ENCODE peak calls at places on chromosome 3, in eight cellular contexts. One of them, this sample, is unnamed.

GRCh38 chr3:46186856-46187700 is 21.0 kb downstream of the CCR1 start:
- DNase-seq in HFFc6: no peak
- DNase-seq in GM20000: peak
- DNase-seq in B cell: peak
- DNase-seq in AG09319: no peak
- DNase-seq in epithelial cell of esophagus: peak
- DNase-seq in CD4-positive, alpha-beta T cell: no peak
- DNase-seq in A549: no peak
- DNase-seq in this sample: peak

GRCh38 chr3:124860599-124860998 is 26.6 kb downstream of the ITGB5 start:
- DNase-seq in HFFc6: peak
- DNase-seq in GM20000: no peak
- DNase-seq in B cell: no peak
- DNase-seq in AG09319: peak
- DNase-seq in epithelial cell of esophagus: peak
- DNase-seq in CD4-positive, alpha-beta T cell: no peak
- DNase-seq in A549: peak
- DNase-seq in this sample: no peak

GRCh38 chr3:152772622-152773021 is 62.3 kb upstream of the P2RY1 start:
- DNase-seq in HFFc6: no peak
- DNase-seq in GM20000: no peak
- DNase-seq in B cell: no peak
- DNase-seq in AG09319: no peak
- DNase-seq in epithelial cell of esophagus: no peak
- DNase-seq in CD4-positive, alpha-beta T cell: no peak
- DNase-seq in A549: no peak
- DNase-seq in this sample: no peak

GRCh38 chr3:142819214-142819613 is 69.7 kb downstream of the PCOLCE2 start:
- DNase-seq in HFFc6: no peak
- DNase-seq in GM20000: no peak
- DNase-seq in B cell: no peak
- DNase-seq in AG09319: no peak
- DNase-seq in epithelial cell of esophagus: no peak
- DNase-seq in CD4-positive, alpha-beta T cell: no peak
- DNase-seq in A549: no peak
- DNase-seq in this sample: no peak

GRCh38 chr3:42802876-42803799 is 1.2 kb downstream of the HIGD1A start:
- DNase-seq in HFFc6: no peak
- DNase-seq in GM20000: peak
- DNase-seq in B cell: no peak
- DNase-seq in AG09319: no peak
- DNase-seq in epithelial cell of esophagus: peak
- DNase-seq in CD4-positive, alpha-beta T cell: no peak
- DNase-seq in A549: no peak
- DNase-seq in this sample: no peak

GRCh38 chr3:21509706-21510105 is 241.3 kb downstream of the ZNF385D start:
- DNase-seq in HFFc6: no peak
- DNase-seq in GM20000: no peak
- DNase-seq in B cell: no peak
- DNase-seq in AG09319: no peak
- DNase-seq in epithelial cell of esophagus: peak
- DNase-seq in CD4-positive, alpha-beta T cell: no peak
- DNase-seq in A549: no peak
- DNase-seq in this sample: no peak

GRCh38 chr3:110938629-110939028 is 133.0 kb upstream of the NECTIN3 start:
- DNase-seq in HFFc6: no peak
- DNase-seq in GM20000: no peak
- DNase-seq in B cell: no peak
- DNase-seq in AG09319: no peak
- DNase-seq in epithelial cell of esophagus: no peak
- DNase-seq in CD4-positive, alpha-beta T cell: no peak
- DNase-seq in A549: no peak
- DNase-seq in this sample: no peak

GRCh38 chr3:191356586-191357439 is 26.5 kb upstream of the UTS2B start:
- DNase-seq in HFFc6: peak
- DNase-seq in GM20000: no peak
- DNase-seq in B cell: no peak
- DNase-seq in AG09319: no peak
- DNase-seq in epithelial cell of esophagus: peak
- DNase-seq in CD4-positive, alpha-beta T cell: no peak
- DNase-seq in A549: peak
- DNase-seq in this sample: no peak

DNA sequence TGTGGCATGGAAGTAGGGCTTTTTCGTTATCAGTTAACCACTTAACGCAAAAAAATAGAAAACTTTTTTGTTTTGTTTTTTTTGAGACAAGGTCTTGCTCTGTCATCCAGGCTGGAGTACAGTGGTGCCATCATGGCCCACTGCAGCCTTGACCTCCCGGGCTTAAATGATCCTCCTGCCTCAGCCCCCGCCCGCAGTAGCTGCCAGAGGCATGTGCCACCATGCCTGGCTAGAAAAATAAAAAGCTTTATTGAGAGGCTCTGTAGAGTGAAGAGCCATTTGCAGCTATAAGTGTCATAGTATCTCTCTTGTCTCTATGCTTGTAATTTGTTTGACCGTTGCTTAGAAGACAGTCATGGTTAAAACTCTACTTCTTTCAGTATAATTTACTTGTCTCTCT is 13.5 kb downstream of the PPP4R2 start:
- DNase-seq in HFFc6: no peak
- DNase-seq in GM20000: no peak
- DNase-seq in B cell: no peak
- DNase-seq in AG09319: no peak
- DNase-seq in epithelial cell of esophagus: no peak
- DNase-seq in CD4-positive, alpha-beta T cell: no peak
- DNase-seq in A549: no peak
- DNase-seq in this sample: no peak
- TF ChIP-seq CTCF in HFFc6: no peak
- TF ChIP-seq CTCF in GM20000: no peak
- TF ChIP-seq CTCF in B cell: no peak
- TF ChIP-seq CTCF in AG09319: no peak
- TF ChIP-seq CTCF in epithelial cell of esophagus: no peak
- TF ChIP-seq CTCF in CD4-positive, alpha-beta T cell: no peak
- TF ChIP-seq CTCF in A549: no peak
- TF ChIP-seq CTCF in this sample: no peak

DNA sequence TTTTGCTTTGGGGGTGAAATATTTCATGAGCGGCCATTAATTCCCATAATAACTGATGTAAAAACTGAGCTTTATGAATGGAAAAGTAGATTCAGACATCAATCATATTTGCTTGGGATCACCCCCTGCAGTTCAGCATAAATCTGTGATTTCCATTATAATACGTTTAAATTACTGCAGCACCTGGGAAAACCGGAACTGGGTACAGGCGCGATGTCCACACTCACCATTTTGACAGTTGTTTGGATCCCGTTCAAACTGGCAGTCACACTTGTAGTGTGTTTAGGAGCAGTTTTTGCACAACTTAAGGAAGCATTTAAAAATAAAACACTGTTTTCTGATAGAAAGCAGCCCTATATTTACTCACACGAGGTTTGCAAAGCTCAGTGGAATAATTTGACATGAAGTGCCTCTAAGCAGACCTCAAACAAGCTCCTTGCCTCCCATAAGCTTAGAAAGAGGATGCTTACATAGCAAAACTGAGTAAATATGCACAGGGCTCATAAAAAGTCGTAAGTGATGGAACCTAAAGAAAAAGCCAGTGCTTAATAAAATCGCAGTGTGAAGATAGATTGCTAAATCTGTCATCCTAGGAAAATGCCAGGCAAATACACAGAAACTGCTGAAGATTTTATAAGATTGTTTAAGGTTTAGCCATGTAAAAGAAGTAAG is 377.6 kb downstream of the PTPRG start:
- DNase-seq in HFFc6: no peak
- DNase-seq in GM20000: no peak
- DNase-seq in B cell: no peak
- DNase-seq in AG09319: no peak
- DNase-seq in epithelial cell of esophagus: no peak
- DNase-seq in CD4-positive, alpha-beta T cell: no peak
- DNase-seq in A549: no peak
- DNase-seq in this sample: no peak
- TF ChIP-seq CTCF in HFFc6: no peak
- TF ChIP-seq CTCF in GM20000: no peak
- TF ChIP-seq CTCF in B cell: no peak
- TF ChIP-seq CTCF in AG09319: no peak
- TF ChIP-seq CTCF in epithelial cell of esophagus: no peak
- TF ChIP-seq CTCF in CD4-positive, alpha-beta T cell: no peak
- TF ChIP-seq CTCF in A549: no peak
- TF ChIP-seq CTCF in this sample: no peak

DNA sequence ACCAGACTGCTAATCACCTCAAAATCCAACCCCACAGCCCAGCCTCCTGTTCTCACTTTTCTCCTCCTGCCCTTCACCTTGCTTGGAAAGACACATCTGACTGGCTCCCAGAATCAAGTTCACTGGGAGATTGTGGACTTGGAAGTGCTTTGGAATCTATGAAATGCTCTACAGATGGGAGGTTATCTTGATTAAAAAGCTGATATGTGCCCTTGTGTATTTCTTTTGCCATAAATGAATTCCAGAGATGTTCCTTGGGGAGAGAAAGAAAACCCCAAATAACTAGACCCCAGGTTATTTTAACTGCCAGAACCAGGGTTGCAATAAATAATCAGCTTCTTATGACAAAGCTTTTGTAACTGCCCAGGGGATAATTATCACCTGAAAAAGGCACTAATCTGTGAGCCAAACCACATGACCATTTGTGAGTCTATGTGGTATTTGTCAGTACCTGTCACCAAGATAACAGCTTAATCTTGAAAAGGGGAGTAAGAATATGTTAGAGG is 21.7 kb upstream of the ARHGEF3 start:
- DNase-seq in HFFc6: no peak
- DNase-seq in GM20000: no peak
- DNase-seq in B cell: no peak
- DNase-seq in AG09319: no peak
- DNase-seq in epithelial cell of esophagus: no peak
- DNase-seq in CD4-positive, alpha-beta T cell: no peak
- DNase-seq in A549: no peak
- DNase-seq in this sample: no peak
- TF ChIP-seq CTCF in HFFc6: no peak
- TF ChIP-seq CTCF in GM20000: no peak
- TF ChIP-seq CTCF in B cell: no peak
- TF ChIP-seq CTCF in AG09319: no peak
- TF ChIP-seq CTCF in epithelial cell of esophagus: no peak
- TF ChIP-seq CTCF in CD4-positive, alpha-beta T cell: no peak
- TF ChIP-seq CTCF in A549: no peak
- TF ChIP-seq CTCF in this sample: no peak

DNA sequence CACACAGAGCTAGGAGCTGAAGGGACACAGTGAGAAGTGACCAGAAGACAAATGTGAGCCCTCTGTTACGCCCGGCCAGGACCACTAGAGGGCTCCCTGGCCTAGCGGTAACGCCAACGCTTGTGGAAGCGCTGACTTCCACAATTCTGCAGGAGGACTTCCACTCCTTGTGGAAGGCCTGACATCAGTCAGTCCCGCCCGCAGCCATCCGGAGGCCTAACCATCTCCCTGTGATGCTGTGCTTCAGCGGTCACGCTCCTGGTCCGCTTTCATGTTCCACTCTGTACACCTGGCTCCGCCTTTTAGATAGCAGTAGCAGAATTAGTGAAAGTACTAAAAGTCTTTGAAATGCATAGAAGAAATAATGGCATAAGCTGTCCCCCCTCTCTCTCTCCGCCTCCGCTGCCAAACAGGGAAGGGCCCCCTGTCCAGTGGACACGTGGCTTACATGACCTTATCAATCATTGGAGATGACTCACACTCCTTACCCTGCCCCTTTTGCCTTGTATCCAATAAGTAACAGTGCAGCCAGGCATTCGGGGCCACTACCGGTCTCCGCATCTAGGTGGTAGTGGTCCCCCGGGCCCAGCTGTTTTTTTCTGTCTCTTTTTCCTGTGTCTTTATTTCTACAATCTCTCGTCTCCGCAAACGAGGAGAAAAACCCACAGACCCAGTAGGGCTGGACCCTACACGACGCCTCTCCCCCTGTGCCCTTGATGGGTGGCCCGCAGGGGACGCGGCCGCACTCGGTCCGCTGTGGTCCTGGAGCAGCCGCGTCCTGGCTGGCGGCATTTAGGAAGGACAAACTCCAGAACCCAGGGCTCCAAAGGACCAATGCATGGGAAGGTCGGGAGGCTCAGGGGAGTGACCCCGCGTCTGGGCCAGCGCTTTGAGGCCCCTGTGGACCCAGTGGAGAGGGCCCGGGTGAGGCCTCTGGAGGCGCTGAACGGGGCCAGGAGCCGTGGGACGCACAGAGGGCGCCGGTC is 27.0 kb upstream of the RPL32 start:
- DNase-seq in HFFc6: peak
- DNase-seq in GM20000: peak
- DNase-seq in B cell: peak
- DNase-seq in AG09319: peak
- DNase-seq in epithelial cell of esophagus: peak
- DNase-seq in CD4-positive, alpha-beta T cell: peak
- DNase-seq in A549: peak
- DNase-seq in this sample: peak
- TF ChIP-seq CTCF in HFFc6: peak
- TF ChIP-seq CTCF in GM20000: peak
- TF ChIP-seq CTCF in B cell: peak
- TF ChIP-seq CTCF in AG09319: peak
- TF ChIP-seq CTCF in epithelial cell of esophagus: peak
- TF ChIP-seq CTCF in CD4-positive, alpha-beta T cell: peak
- TF ChIP-seq CTCF in A549: peak
- TF ChIP-seq CTCF in this sample: peak